ENCODE peak calls at places on chromosome 4, in six cellular contexts. N is astrocyte of the spinal cord, S is glutamatergic neuron, G is esophagus squamous epithelium, L is mucosa of descending colon, Y is epithelial cell of proximal tubule. X is an unnamed sample.

GRCh38 chr4:99816611-99817309 is at the start of gene DAPP1:
- DNase-seq in N (no peak), S (no peak), G (peak), L (peak), Y (no peak), X (no peak)

GRCh38 chr4:144831971-144832370 is 186.0 kb downstream of the HHIP start:
- DNase-seq in N (no peak), S (no peak), G (no peak), L (no peak), Y (no peak), X (no peak)

GRCh38 chr4:137523329-137523728 is 9.0 kb downstream of the PCDH18 start:
- DNase-seq in N (no peak), S (no peak), G (no peak), L (no peak), Y (no peak), X (no peak)

GRCh38 chr4:20253799-20254409 is 2.2 kb downstream of the SLIT2 start:
- DNase-seq in N (peak), S (peak), G (no peak), L (peak), Y (no peak), X (no peak)

GRCh38 chr4:186144180-186144579 is 39.7 kb downstream of the FAM149A start:
- DNase-seq in N (peak), S (peak), G (no peak), L (peak), Y (no peak), X (no peak)

GRCh38 chr4:155657169-155657568 is 9.5 kb upstream of the GUCY1A1 start:
- DNase-seq in N (no peak), S (no peak), G (no peak), L (no peak), Y (no peak), X (no peak)

GRCh38 chr4:5050520-5050955 is 742 bp upstream of the STK32B start:
- DNase-seq in N (peak), S (peak), G (no peak), L (peak), Y (no peak), X (peak)

GRCh38 chr4:166499820-166500219 is 626.8 kb downstream of the TLL1 start:
- DNase-seq in N (no peak), S (no peak), G (no peak), L (no peak), Y (no peak), X (no peak)

GRCh38 chr4:96407651-96408342 is 567.9 kb downstream of the PDHA2 start:
- DNase-seq in N (peak), S (no peak), G (no peak), L (no peak), Y (peak), X (no peak)

DNA sequence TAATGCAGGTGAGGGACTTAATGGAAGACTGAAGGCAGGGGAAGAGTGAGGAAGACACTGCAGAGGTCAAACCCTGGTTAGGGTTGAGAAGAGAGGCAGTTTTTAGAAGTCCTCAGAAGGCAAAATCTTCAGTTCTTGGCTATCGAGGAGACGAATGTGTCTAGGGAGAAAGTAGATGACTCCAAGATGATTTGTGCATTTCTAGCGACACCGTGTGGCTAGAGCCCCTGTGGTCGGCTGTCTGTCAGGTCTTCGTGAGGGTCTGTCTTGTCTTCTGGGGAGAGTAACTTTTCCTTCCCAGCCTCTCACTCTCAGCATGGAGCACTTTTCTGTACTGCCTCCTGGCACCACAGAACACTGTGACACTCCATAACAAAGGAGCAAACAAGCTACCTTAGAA is 458.1 kb downstream of the STIM2 start:
- DNase-seq in N (peak), S (peak), G (no peak), L (peak), Y (no peak), X (no peak)
- TF ChIP-seq CTCF in N (peak), S (no peak), G (no peak), L (no peak), Y (peak), X (no peak)

GRCh38 chr4:188719794-188720193 is 580.6 kb downstream of the TRIML1 start:
- DNase-seq in N (no peak), S (no peak), G (no peak), L (no peak), Y (no peak), X (no peak)
- TF ChIP-seq CTCF in N (no peak), S (peak), G (no peak), L (no peak), Y (peak), X (no peak)

GRCh38 chr4:10075953-10076391 is 40.6 kb downstream of the WDR1 start:
- DNase-seq in N (no peak), S (no peak), G (no peak), L (no peak), Y (no peak), X (no peak)

GRCh38 chr4:10072420-10073017 is 44.1 kb downstream of the WDR1 start:
- DNase-seq in N (no peak), S (no peak), G (no peak), L (no peak), Y (no peak), X (no peak)

GRCh38 chr4:10075158-10075863 is 41.3 kb downstream of the WDR1 start:
- DNase-seq in N (no peak), S (no peak), G (no peak), L (no peak), Y (no peak), X (no peak)

GRCh38 chr4:10074076-10074766 is 42.4 kb downstream of the WDR1 start:
- DNase-seq in N (no peak), S (no peak), G (no peak), L (no peak), Y (no peak), X (no peak)

DNA sequence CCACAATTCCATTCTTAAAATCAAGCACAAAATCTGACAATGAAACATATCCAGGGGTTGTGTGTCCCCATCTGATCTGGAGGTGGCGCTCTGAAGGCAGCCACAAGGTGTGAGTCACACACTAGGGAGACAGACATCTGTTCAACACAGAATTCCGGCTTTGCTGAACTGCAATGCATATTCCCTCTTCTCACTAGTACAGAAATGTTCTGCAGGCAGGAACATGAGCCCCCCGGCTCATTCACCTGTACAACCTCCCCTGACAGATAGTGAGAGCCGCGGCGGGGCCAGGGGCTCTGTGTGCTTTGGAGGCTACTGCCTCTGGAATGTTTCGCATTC is 41.9 kb downstream of the WDR1 start:
- DNase-seq in N (peak), S (no peak), G (no peak), L (no peak), Y (no peak), X (no peak)
- TF ChIP-seq CTCF in N (peak), S (peak), G (peak), L (no peak), Y (peak), X (no peak)

DNA sequence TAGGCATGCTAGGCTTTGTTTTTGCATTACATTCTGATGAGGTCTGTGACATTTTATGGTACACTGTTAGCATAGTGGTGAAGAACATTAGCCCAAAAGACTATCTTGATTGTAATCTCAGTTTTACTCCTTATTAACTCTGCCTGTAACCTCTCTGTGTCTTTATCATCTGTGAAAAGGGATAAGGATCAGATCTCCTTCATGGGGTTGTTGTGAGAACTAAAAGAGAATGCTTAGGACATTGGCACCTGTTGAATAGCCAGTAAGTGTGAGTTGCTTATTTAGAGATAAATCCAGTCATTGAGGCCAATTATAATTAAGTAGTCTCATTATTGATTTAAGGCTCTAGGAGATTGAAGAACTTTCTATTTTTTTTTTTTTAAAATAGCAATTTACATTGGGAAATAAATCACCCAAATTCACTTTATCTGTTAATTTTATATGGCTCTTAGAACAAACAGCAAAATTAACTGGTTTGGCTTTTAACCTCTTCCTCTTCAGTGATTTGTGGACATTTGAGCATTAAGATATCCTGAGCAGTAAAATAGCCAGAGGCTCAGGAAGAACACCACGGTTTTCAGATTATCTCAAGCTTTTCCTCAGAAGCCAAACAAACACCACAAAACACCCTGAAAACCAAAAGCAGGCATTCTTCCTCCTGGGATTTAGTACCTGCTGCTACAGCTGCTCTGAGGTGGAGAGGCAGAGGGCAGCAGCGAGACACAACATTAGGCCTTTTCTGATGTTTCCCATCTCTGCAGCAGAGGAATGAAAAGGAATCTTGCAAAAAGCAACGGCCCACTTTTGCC is 192.9 kb downstream of the ARHGAP10 start:
- DNase-seq in N (peak), S (peak), G (no peak), L (peak), Y (no peak), X (no peak)
- TF ChIP-seq CTCF in N (peak), S (no peak), G (no peak), L (no peak), Y (peak), X (no peak)

GRCh38 chr4:22238742-22239141 is 277.1 kb downstream of the ADGRA3 start:
- DNase-seq in N (no peak), S (no peak), G (no peak), L (no peak), Y (no peak), X (no peak)
- TF ChIP-seq CTCF in N (peak), S (no peak), G (no peak), L (peak), Y (peak), X (no peak)

DNA sequence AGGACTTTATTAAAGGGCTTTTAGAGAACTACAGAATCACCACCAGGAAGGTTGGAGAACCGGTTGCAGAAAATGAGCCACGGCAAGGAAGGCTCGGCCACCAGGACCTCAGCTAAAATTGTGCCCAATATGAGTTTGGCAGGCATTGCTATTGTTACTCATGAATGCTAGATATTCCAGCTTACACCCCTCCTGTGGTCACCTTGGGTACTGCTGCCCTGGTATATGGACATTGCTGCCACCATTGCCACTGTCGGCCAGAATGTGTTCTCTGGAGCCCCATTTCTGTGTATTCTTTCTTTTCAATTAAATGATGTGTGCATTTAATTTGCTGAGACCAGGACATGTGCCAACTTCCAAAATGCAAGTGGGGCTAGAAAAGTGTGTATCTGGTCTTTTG is 626.7 kb upstream of the BOD1L1 start:
- DNase-seq in N (peak), S (peak), G (no peak), L (peak), Y (no peak), X (peak)
- TF ChIP-seq CTCF in N (peak), S (peak), G (peak), L (no peak), Y (peak), X (peak)

GRCh38 chr4:40843696-40844095 is 93.9 kb downstream of the NSUN7 start:
- DNase-seq in N (no peak), S (no peak), G (no peak), L (no peak), Y (no peak), X (no peak)
- TF ChIP-seq CTCF in N (peak), S (no peak), G (no peak), L (no peak), Y (peak), X (no peak)

DNA sequence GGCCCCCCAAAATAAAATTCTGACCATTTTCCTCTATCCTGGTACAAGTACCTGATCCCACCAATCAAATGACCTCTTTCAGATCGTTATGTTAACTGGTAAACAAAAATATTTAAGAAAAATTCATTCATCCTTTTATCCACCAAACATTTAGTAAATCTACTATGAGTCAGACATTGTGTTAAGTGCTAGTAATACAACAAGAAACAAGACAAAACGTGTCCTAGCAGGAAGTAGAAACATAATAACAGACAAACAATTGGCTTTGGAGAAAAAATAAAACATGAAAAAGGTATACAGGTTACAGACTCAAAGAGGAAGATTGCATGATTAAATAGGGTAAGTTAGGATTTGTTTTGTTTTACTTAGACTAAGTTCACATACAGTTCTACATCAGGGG is 43.7 kb downstream of the ANTXR2 start:
- DNase-seq in N (no peak), S (no peak), G (no peak), L (no peak), Y (no peak), X (no peak)
- TF ChIP-seq CTCF in N (no peak), S (no peak), G (no peak), L (no peak), Y (no peak), X (no peak)

GRCh38 chr4:121069419-121069818 is 2.9 kb downstream of the NDNF start:
- DNase-seq in N (no peak), S (no peak), G (no peak), L (no peak), Y (no peak), X (no peak)

GRCh38 chr4:121071640-121072037 is 696 bp downstream of the NDNF start:
- DNase-seq in N (no peak), S (no peak), G (no peak), L (no peak), Y (no peak), X (no peak)

GRCh38 chr4:121070274-121070673 is 2.1 kb downstream of the NDNF start:
- DNase-seq in N (no peak), S (peak), G (no peak), L (no peak), Y (no peak), X (no peak)

GRCh38 chr4:121072080-121072835 is at the start of gene NDNF:
- DNase-seq in N (peak), S (peak), G (no peak), L (peak), Y (no peak), X (no peak)

DNA sequence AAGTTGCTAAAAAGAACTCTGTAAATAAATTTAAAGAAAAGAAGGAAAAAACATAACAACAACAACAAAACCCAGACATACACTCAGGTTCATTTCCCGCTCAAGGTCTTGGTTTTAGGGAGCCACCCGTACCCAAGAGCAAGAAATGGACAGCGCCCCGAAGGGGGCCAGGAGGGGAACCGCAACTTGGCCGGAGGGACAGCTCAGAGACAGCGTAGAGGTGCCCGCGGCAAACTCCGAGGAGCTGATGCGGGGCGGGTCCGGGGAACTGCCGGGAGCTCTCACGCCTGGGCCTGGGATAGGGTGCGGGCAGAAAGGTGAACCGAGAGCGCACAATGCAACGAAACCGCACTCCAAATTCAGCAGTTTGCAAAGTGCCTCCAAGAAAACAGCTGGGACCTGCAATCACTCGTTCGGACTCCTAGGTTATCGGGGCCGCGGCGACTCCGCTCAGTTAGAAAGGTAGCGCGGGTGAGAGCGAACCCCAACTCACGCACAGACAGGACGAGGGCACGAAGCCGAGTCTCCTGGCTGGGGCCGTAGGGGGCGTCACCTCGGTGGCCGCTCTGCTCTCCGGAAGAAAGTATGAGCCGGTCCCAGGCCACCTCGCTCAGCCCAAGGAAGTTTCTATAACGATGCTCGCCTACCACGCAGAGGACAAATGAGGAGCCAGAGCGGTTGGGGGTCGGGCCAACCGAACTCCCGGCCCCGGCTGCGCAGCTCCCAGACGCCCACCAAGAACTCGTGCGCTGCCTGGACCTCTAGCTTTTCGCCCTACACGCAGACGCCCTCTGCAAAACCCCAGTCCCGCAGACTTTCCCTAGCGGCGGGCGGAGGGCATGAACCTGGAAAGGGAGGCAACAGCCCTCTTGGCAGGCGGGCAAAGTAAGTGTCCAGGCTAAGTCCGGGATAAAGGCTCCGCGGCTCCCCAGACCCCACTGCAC is 1.4 kb downstream of the NDNF start:
- DNase-seq in N (no peak), S (peak), G (no peak), L (peak), Y (no peak), X (no peak)
- TF ChIP-seq CTCF in N (peak), S (peak), G (no peak), L (peak), Y (peak), X (no peak)

DNA sequence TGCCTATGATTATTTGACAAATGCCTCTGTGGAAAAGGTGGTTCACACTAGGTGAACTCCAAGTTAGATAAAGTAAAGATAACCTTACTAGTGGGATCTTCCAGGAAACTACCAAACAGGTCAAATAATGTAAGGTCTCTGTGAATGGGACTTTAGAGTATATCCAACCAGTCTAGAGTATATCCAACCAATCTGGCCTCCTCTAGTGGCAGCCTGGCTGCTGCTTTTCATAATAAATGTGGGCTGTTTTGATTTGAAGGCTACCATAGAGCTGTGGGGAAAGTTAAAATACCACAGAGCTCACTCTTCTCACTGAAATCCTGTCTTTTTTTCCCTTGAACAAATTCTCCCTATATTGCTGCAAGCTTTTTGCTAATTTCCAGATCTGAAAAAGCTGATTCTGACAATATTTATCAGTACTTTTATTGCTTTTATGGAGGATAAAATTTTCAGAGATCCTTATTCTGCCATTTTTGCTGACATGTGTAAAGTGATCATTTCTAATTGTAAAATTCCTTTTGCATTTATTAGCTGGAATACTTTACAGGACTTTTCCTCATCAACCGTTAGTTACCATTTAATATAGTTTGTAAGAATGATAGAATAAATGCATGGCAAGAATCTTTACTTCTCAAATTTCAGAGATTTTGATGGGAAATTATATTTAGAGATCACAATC is 111.3 kb downstream of the TET2 start:
- DNase-seq in N (no peak), S (no peak), G (no peak), L (no peak), Y (no peak), X (no peak)
- TF ChIP-seq CTCF in N (peak), S (no peak), G (no peak), L (no peak), Y (peak), X (no peak)